ENCODE peak calls at places on chromosomes 2 and 18, in ten cellular contexts. One of them, this sample, is unnamed.

GRCh38 chr2:149559341-149560068 is 28.1 kb downstream of the MMADHC start:
- DNase-seq in transverse colon: no peak
- DNase-seq in D721Med: no peak
- DNase-seq in upper lobe of left lung: no peak
- DNase-seq in adrenal gland: no peak
- DNase-seq in AG09309: no peak
- DNase-seq in fibroblast of lung: no peak
- DNase-seq in fibroblast of mammary gland: no peak
- DNase-seq in heart left ventricle: no peak
- DNase-seq in kidney epithelial cell: no peak
- DNase-seq in this sample: no peak

GRCh38 chr2:158315000-158315399 is 141.6 kb downstream of the CCDC148 start:
- DNase-seq in transverse colon: no peak
- DNase-seq in D721Med: no peak
- DNase-seq in upper lobe of left lung: no peak
- DNase-seq in adrenal gland: no peak
- DNase-seq in AG09309: no peak
- DNase-seq in fibroblast of lung: no peak
- DNase-seq in fibroblast of mammary gland: no peak
- DNase-seq in heart left ventricle: no peak
- DNase-seq in kidney epithelial cell: no peak
- DNase-seq in this sample: no peak

GRCh38 chr2:61469424-61470121 is 1.3 kb downstream of the USP34 start:
- DNase-seq in transverse colon: no peak
- DNase-seq in D721Med: no peak
- DNase-seq in upper lobe of left lung: no peak
- DNase-seq in adrenal gland: no peak
- DNase-seq in AG09309: no peak
- DNase-seq in fibroblast of lung: peak
- DNase-seq in fibroblast of mammary gland: peak
- DNase-seq in heart left ventricle: no peak
- DNase-seq in kidney epithelial cell: no peak
- DNase-seq in this sample: no peak

GRCh38 chr2:228845162-228845910 is 425.8 kb downstream of the PID1 start:
- DNase-seq in transverse colon: no peak
- DNase-seq in D721Med: no peak
- DNase-seq in upper lobe of left lung: no peak
- DNase-seq in adrenal gland: no peak
- DNase-seq in AG09309: no peak
- DNase-seq in fibroblast of lung: no peak
- DNase-seq in fibroblast of mammary gland: no peak
- DNase-seq in heart left ventricle: no peak
- DNase-seq in kidney epithelial cell: no peak
- DNase-seq in this sample: no peak

GRCh38 chr2:127635380-127636237 is 10.3 kb upstream of the GPR17 start:
- DNase-seq in transverse colon: no peak
- DNase-seq in D721Med: no peak
- DNase-seq in upper lobe of left lung: no peak
- DNase-seq in adrenal gland: no peak
- DNase-seq in AG09309: no peak
- DNase-seq in fibroblast of lung: no peak
- DNase-seq in fibroblast of mammary gland: no peak
- DNase-seq in heart left ventricle: no peak
- DNase-seq in kidney epithelial cell: no peak
- DNase-seq in this sample: no peak

GRCh38 chr2:45910473-45911060 is 259.1 kb downstream of the PRKCE start:
- DNase-seq in transverse colon: no peak
- DNase-seq in D721Med: no peak
- DNase-seq in upper lobe of left lung: no peak
- DNase-seq in adrenal gland: no peak
- DNase-seq in AG09309: no peak
- DNase-seq in fibroblast of lung: no peak
- DNase-seq in fibroblast of mammary gland: no peak
- DNase-seq in heart left ventricle: no peak
- DNase-seq in kidney epithelial cell: no peak
- DNase-seq in this sample: no peak

GRCh38 chr2:39697480-39697879 is 31.8 kb downstream of the TMEM178A start:
- DNase-seq in transverse colon: no peak
- DNase-seq in D721Med: no peak
- DNase-seq in upper lobe of left lung: peak
- DNase-seq in adrenal gland: no peak
- DNase-seq in AG09309: no peak
- DNase-seq in fibroblast of lung: peak
- DNase-seq in fibroblast of mammary gland: no peak
- DNase-seq in heart left ventricle: peak
- DNase-seq in kidney epithelial cell: no peak
- DNase-seq in this sample: no peak

GRCh38 chr2:74739733-74740241 is 85.7 kb downstream of the SEMA4F start:
- DNase-seq in transverse colon: no peak
- DNase-seq in D721Med: no peak
- DNase-seq in upper lobe of left lung: no peak
- DNase-seq in adrenal gland: no peak
- DNase-seq in AG09309: no peak
- DNase-seq in fibroblast of lung: no peak
- DNase-seq in fibroblast of mammary gland: no peak
- DNase-seq in heart left ventricle: no peak
- DNase-seq in kidney epithelial cell: no peak
- DNase-seq in this sample: no peak

GRCh38 chr2:176814740-176815367 is 397.7 kb upstream of the HNRNPA3 start:
- DNase-seq in transverse colon: no peak
- DNase-seq in D721Med: no peak
- DNase-seq in upper lobe of left lung: no peak
- DNase-seq in adrenal gland: no peak
- DNase-seq in AG09309: no peak
- DNase-seq in fibroblast of lung: peak
- DNase-seq in fibroblast of mammary gland: peak
- DNase-seq in heart left ventricle: no peak
- DNase-seq in kidney epithelial cell: no peak
- DNase-seq in this sample: no peak

GRCh38 chr2:75608684-75609333 is 37.8 kb upstream of the MRPL19 start:
- DNase-seq in transverse colon: peak
- DNase-seq in D721Med: peak
- DNase-seq in upper lobe of left lung: peak
- DNase-seq in adrenal gland: peak
- DNase-seq in AG09309: no peak
- DNase-seq in fibroblast of lung: peak
- DNase-seq in fibroblast of mammary gland: peak
- DNase-seq in heart left ventricle: peak
- DNase-seq in kidney epithelial cell: no peak
- DNase-seq in this sample: peak

GRCh38 chr2:97068074-97068473 is 26.6 kb downstream of the FAHD2B start:
- DNase-seq in transverse colon: no peak
- DNase-seq in D721Med: no peak
- DNase-seq in upper lobe of left lung: no peak
- DNase-seq in adrenal gland: no peak
- DNase-seq in AG09309: no peak
- DNase-seq in fibroblast of lung: no peak
- DNase-seq in fibroblast of mammary gland: no peak
- DNase-seq in heart left ventricle: no peak
- DNase-seq in kidney epithelial cell: no peak
- DNase-seq in this sample: no peak

GRCh38 chr2:60003076-60003475 is 550.4 kb downstream of the BCL11A start:
- DNase-seq in transverse colon: no peak
- DNase-seq in D721Med: no peak
- DNase-seq in upper lobe of left lung: no peak
- DNase-seq in adrenal gland: no peak
- DNase-seq in AG09309: no peak
- DNase-seq in fibroblast of lung: no peak
- DNase-seq in fibroblast of mammary gland: no peak
- DNase-seq in heart left ventricle: no peak
- DNase-seq in kidney epithelial cell: no peak
- DNase-seq in this sample: no peak

GRCh38 chr2:226427538-226428307 is 371.9 kb downstream of the IRS1 start:
- DNase-seq in transverse colon: no peak
- DNase-seq in D721Med: no peak
- DNase-seq in upper lobe of left lung: no peak
- DNase-seq in adrenal gland: no peak
- DNase-seq in AG09309: peak
- DNase-seq in fibroblast of lung: peak
- DNase-seq in fibroblast of mammary gland: peak
- DNase-seq in heart left ventricle: no peak
- DNase-seq in kidney epithelial cell: peak
- DNase-seq in this sample: no peak

GRCh38 chr2:239706407-239706806 is 305.6 kb upstream of the HDAC4 start:
- DNase-seq in transverse colon: no peak
- DNase-seq in D721Med: no peak
- DNase-seq in upper lobe of left lung: no peak
- DNase-seq in adrenal gland: peak
- DNase-seq in AG09309: no peak
- DNase-seq in fibroblast of lung: no peak
- DNase-seq in fibroblast of mammary gland: no peak
- DNase-seq in heart left ventricle: no peak
- DNase-seq in kidney epithelial cell: no peak
- DNase-seq in this sample: no peak

GRCh38 chr2:116510117-116510671 is 1304.3 kb upstream of the DDX18 start:
- DNase-seq in transverse colon: no peak
- DNase-seq in D721Med: no peak
- DNase-seq in upper lobe of left lung: no peak
- DNase-seq in adrenal gland: no peak
- DNase-seq in AG09309: no peak
- DNase-seq in fibroblast of lung: no peak
- DNase-seq in fibroblast of mammary gland: no peak
- DNase-seq in heart left ventricle: no peak
- DNase-seq in kidney epithelial cell: no peak
- DNase-seq in this sample: no peak
- TF ChIP-seq CTCF in transverse colon: peak
- TF ChIP-seq CTCF in D721Med: peak
- TF ChIP-seq CTCF in upper lobe of left lung: no peak
- TF ChIP-seq CTCF in adrenal gland: peak
- TF ChIP-seq CTCF in AG09309: no peak
- TF ChIP-seq CTCF in fibroblast of lung: no peak
- TF ChIP-seq CTCF in fibroblast of mammary gland: no peak
- TF ChIP-seq CTCF in heart left ventricle: no peak
- TF ChIP-seq CTCF in kidney epithelial cell: peak
- TF ChIP-seq CTCF in this sample: peak

DNA sequence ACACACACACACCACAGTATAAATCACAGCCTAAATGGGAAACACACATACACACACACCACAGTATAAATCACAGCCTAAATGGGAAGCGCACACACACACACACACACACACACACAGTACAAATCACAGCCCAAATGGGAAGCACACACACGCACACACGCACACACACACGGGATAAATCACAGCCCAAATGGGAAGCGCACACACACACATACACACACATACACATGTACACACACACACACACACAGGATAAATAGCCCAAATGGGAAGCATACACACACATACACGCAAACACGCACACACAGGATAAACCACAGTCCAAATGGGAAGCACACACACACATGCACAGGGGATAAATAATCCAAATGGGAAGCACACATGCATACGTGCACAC is 68.1 kb downstream of the ADNP2 start:
- DNase-seq in transverse colon: no peak
- DNase-seq in D721Med: no peak
- DNase-seq in upper lobe of left lung: no peak
- DNase-seq in adrenal gland: no peak
- DNase-seq in AG09309: no peak
- DNase-seq in fibroblast of lung: no peak
- DNase-seq in fibroblast of mammary gland: no peak
- DNase-seq in heart left ventricle: no peak
- DNase-seq in kidney epithelial cell: no peak
- DNase-seq in this sample: no peak
- TF ChIP-seq CTCF in transverse colon: no peak
- TF ChIP-seq CTCF in D721Med: no peak
- TF ChIP-seq CTCF in upper lobe of left lung: no peak
- TF ChIP-seq CTCF in adrenal gland: no peak
- TF ChIP-seq CTCF in AG09309: no peak
- TF ChIP-seq CTCF in fibroblast of lung: no peak
- TF ChIP-seq CTCF in fibroblast of mammary gland: no peak
- TF ChIP-seq CTCF in heart left ventricle: no peak
- TF ChIP-seq CTCF in kidney epithelial cell: no peak
- TF ChIP-seq CTCF in this sample: no peak

GRCh38 chr2:69013123-69013836 is at the start of gene ANTXR1:
- DNase-seq in transverse colon: peak
- DNase-seq in D721Med: peak
- DNase-seq in upper lobe of left lung: peak
- DNase-seq in adrenal gland: peak
- DNase-seq in AG09309: no peak
- DNase-seq in fibroblast of lung: peak
- DNase-seq in fibroblast of mammary gland: peak
- DNase-seq in heart left ventricle: peak
- DNase-seq in kidney epithelial cell: no peak
- DNase-seq in this sample: peak
- TF ChIP-seq CTCF in transverse colon: no peak
- TF ChIP-seq CTCF in D721Med: no peak
- TF ChIP-seq CTCF in upper lobe of left lung: peak
- TF ChIP-seq CTCF in adrenal gland: no peak
- TF ChIP-seq CTCF in AG09309: no peak
- TF ChIP-seq CTCF in fibroblast of lung: no peak
- TF ChIP-seq CTCF in fibroblast of mammary gland: no peak
- TF ChIP-seq CTCF in heart left ventricle: peak
- TF ChIP-seq CTCF in kidney epithelial cell: no peak
- TF ChIP-seq CTCF in this sample: peak

DNA sequence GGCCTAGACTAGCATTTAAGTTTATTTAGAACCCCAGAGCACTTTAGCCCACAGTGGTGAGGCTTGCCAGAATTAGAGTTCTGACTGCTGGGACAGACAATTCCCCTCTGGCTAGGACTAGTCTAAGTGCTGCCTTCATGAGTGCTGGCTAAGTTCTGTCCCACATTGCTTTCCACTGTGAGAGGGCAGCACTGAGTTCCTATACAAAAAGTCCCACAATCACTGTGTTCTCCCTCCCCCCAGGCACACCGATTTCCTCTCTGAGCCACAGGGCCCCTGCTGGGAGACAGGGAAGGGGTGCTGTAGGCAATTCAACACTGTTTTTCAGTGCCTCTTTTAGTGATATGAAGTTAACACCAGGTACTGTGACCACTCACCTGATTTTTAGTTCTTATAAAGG is 310.9 kb downstream of the DLGAP1 start:
- DNase-seq in transverse colon: no peak
- DNase-seq in D721Med: no peak
- DNase-seq in upper lobe of left lung: no peak
- DNase-seq in adrenal gland: no peak
- DNase-seq in AG09309: no peak
- DNase-seq in fibroblast of lung: no peak
- DNase-seq in fibroblast of mammary gland: no peak
- DNase-seq in heart left ventricle: no peak
- DNase-seq in kidney epithelial cell: no peak
- DNase-seq in this sample: no peak
- TF ChIP-seq CTCF in transverse colon: no peak
- TF ChIP-seq CTCF in D721Med: no peak
- TF ChIP-seq CTCF in upper lobe of left lung: no peak
- TF ChIP-seq CTCF in adrenal gland: no peak
- TF ChIP-seq CTCF in AG09309: no peak
- TF ChIP-seq CTCF in fibroblast of lung: no peak
- TF ChIP-seq CTCF in fibroblast of mammary gland: no peak
- TF ChIP-seq CTCF in heart left ventricle: no peak
- TF ChIP-seq CTCF in kidney epithelial cell: no peak
- TF ChIP-seq CTCF in this sample: no peak

GRCh38 chr2:112646791-112647720 is 1.3 kb downstream of the SLC20A1 start:
- DNase-seq in transverse colon: no peak
- DNase-seq in D721Med: no peak
- DNase-seq in upper lobe of left lung: no peak
- DNase-seq in adrenal gland: no peak
- DNase-seq in AG09309: no peak
- DNase-seq in fibroblast of lung: no peak
- DNase-seq in fibroblast of mammary gland: no peak
- DNase-seq in heart left ventricle: no peak
- DNase-seq in kidney epithelial cell: no peak
- DNase-seq in this sample: no peak
- TF ChIP-seq CTCF in transverse colon: no peak
- TF ChIP-seq CTCF in D721Med: no peak
- TF ChIP-seq CTCF in upper lobe of left lung: no peak
- TF ChIP-seq CTCF in adrenal gland: no peak
- TF ChIP-seq CTCF in AG09309: no peak
- TF ChIP-seq CTCF in fibroblast of lung: no peak
- TF ChIP-seq CTCF in fibroblast of mammary gland: no peak
- TF ChIP-seq CTCF in heart left ventricle: no peak
- TF ChIP-seq CTCF in kidney epithelial cell: no peak
- TF ChIP-seq CTCF in this sample: no peak